ENCODE peak calls at places on chromosomes 1 and 21, in ten cellular contexts. One of them, this sample, is unnamed.

GRCh38 chr1:60547821-60548220 is 474.3 kb upstream of the C1orf87 start:
- DNase-seq in activated effector memory CD4-positive, alpha-beta T cell treated with anti-CD3 and anti-CD28 coated beads, Interleukin-2, amount 50 U/mL, for 16 hours: no peak
- DNase-seq in stomach: peak
- DNase-seq in heart left ventricle: no peak
- DNase-seq in mammary epithelial cell: no peak
- DNase-seq in posterior vena cava: no peak
- DNase-seq in stimulated activated CD8-positive, alpha-beta memory T cell treated with anti-CD3 and anti-CD28 coated beads, Interleukin-4, amount 100 ng/mL, for 1 hour: no peak
- DNase-seq in NCI-H2029: peak
- DNase-seq in HCT116: no peak
- DNase-seq in HCEC 1CT: no peak
- DNase-seq in this sample: no peak

GRCh38 chr1:83815348-83815747 is 183.6 kb downstream of the TTLL7 start:
- DNase-seq in activated effector memory CD4-positive, alpha-beta T cell treated with anti-CD3 and anti-CD28 coated beads, Interleukin-2, amount 50 U/mL, for 16 hours: no peak
- DNase-seq in stomach: no peak
- DNase-seq in heart left ventricle: no peak
- DNase-seq in mammary epithelial cell: no peak
- DNase-seq in posterior vena cava: no peak
- DNase-seq in stimulated activated CD8-positive, alpha-beta memory T cell treated with anti-CD3 and anti-CD28 coated beads, Interleukin-4, amount 100 ng/mL, for 1 hour: no peak
- DNase-seq in NCI-H2029: no peak
- DNase-seq in HCT116: no peak
- DNase-seq in HCEC 1CT: no peak
- DNase-seq in this sample: peak

GRCh38 chr21:34498623-34499022 is 13.4 kb downstream of the KCNE1 start:
- DNase-seq in activated effector memory CD4-positive, alpha-beta T cell treated with anti-CD3 and anti-CD28 coated beads, Interleukin-2, amount 50 U/mL, for 16 hours: no peak
- DNase-seq in stomach: no peak
- DNase-seq in heart left ventricle: no peak
- DNase-seq in mammary epithelial cell: peak
- DNase-seq in posterior vena cava: no peak
- DNase-seq in stimulated activated CD8-positive, alpha-beta memory T cell treated with anti-CD3 and anti-CD28 coated beads, Interleukin-4, amount 100 ng/mL, for 1 hour: no peak
- DNase-seq in NCI-H2029: peak
- DNase-seq in HCT116: no peak
- DNase-seq in HCEC 1CT: peak
- DNase-seq in this sample: no peak

GRCh38 chr1:21022279-21023040 is 154.2 kb downstream of the EIF4G3 start:
- DNase-seq in activated effector memory CD4-positive, alpha-beta T cell treated with anti-CD3 and anti-CD28 coated beads, Interleukin-2, amount 50 U/mL, for 16 hours: no peak
- DNase-seq in stomach: peak
- DNase-seq in heart left ventricle: peak
- DNase-seq in mammary epithelial cell: peak
- DNase-seq in posterior vena cava: no peak
- DNase-seq in stimulated activated CD8-positive, alpha-beta memory T cell treated with anti-CD3 and anti-CD28 coated beads, Interleukin-4, amount 100 ng/mL, for 1 hour: peak
- DNase-seq in NCI-H2029: peak
- DNase-seq in HCT116: peak
- DNase-seq in HCEC 1CT: peak
- DNase-seq in this sample: peak

GRCh38 chr1:209805875-209806760 is at the start of gene IRF6:
- DNase-seq in activated effector memory CD4-positive, alpha-beta T cell treated with anti-CD3 and anti-CD28 coated beads, Interleukin-2, amount 50 U/mL, for 16 hours: peak
- DNase-seq in stomach: peak
- DNase-seq in heart left ventricle: peak
- DNase-seq in mammary epithelial cell: peak
- DNase-seq in posterior vena cava: peak
- DNase-seq in stimulated activated CD8-positive, alpha-beta memory T cell treated with anti-CD3 and anti-CD28 coated beads, Interleukin-4, amount 100 ng/mL, for 1 hour: peak
- DNase-seq in NCI-H2029: peak
- DNase-seq in HCT116: peak
- DNase-seq in HCEC 1CT: no peak
- DNase-seq in this sample: no peak

GRCh38 chr1:226309398-226310122 is 596 bp upstream of the LIN9 start:
- DNase-seq in activated effector memory CD4-positive, alpha-beta T cell treated with anti-CD3 and anti-CD28 coated beads, Interleukin-2, amount 50 U/mL, for 16 hours: no peak
- DNase-seq in stomach: no peak
- DNase-seq in heart left ventricle: peak
- DNase-seq in mammary epithelial cell: no peak
- DNase-seq in posterior vena cava: peak
- DNase-seq in stimulated activated CD8-positive, alpha-beta memory T cell treated with anti-CD3 and anti-CD28 coated beads, Interleukin-4, amount 100 ng/mL, for 1 hour: no peak
- DNase-seq in NCI-H2029: no peak
- DNase-seq in HCT116: no peak
- DNase-seq in HCEC 1CT: no peak
- DNase-seq in this sample: no peak

GRCh38 chr1:7300893-7301292 is 470.2 kb upstream of the VAMP3 start:
- DNase-seq in activated effector memory CD4-positive, alpha-beta T cell treated with anti-CD3 and anti-CD28 coated beads, Interleukin-2, amount 50 U/mL, for 16 hours: no peak
- DNase-seq in stomach: no peak
- DNase-seq in heart left ventricle: no peak
- DNase-seq in mammary epithelial cell: peak
- DNase-seq in posterior vena cava: no peak
- DNase-seq in stimulated activated CD8-positive, alpha-beta memory T cell treated with anti-CD3 and anti-CD28 coated beads, Interleukin-4, amount 100 ng/mL, for 1 hour: no peak
- DNase-seq in NCI-H2029: no peak
- DNase-seq in HCT116: peak
- DNase-seq in HCEC 1CT: peak
- DNase-seq in this sample: no peak

GRCh38 chr1:46131727-46132528 is 501 bp downstream of the PIK3R3 start:
- DNase-seq in activated effector memory CD4-positive, alpha-beta T cell treated with anti-CD3 and anti-CD28 coated beads, Interleukin-2, amount 50 U/mL, for 16 hours: peak
- DNase-seq in stomach: peak
- DNase-seq in heart left ventricle: peak
- DNase-seq in mammary epithelial cell: peak
- DNase-seq in posterior vena cava: no peak
- DNase-seq in stimulated activated CD8-positive, alpha-beta memory T cell treated with anti-CD3 and anti-CD28 coated beads, Interleukin-4, amount 100 ng/mL, for 1 hour: no peak
- DNase-seq in NCI-H2029: peak
- DNase-seq in HCT116: no peak
- DNase-seq in HCEC 1CT: peak
- DNase-seq in this sample: no peak

GRCh38 chr1:76239470-76239918 is 164.9 kb downstream of the ST6GALNAC3 start:
- DNase-seq in activated effector memory CD4-positive, alpha-beta T cell treated with anti-CD3 and anti-CD28 coated beads, Interleukin-2, amount 50 U/mL, for 16 hours: no peak
- DNase-seq in stomach: no peak
- DNase-seq in heart left ventricle: no peak
- DNase-seq in mammary epithelial cell: no peak
- DNase-seq in posterior vena cava: no peak
- DNase-seq in stimulated activated CD8-positive, alpha-beta memory T cell treated with anti-CD3 and anti-CD28 coated beads, Interleukin-4, amount 100 ng/mL, for 1 hour: no peak
- DNase-seq in NCI-H2029: no peak
- DNase-seq in HCT116: no peak
- DNase-seq in HCEC 1CT: no peak
- DNase-seq in this sample: no peak

GRCh38 chr1:223363057-223363855 is 720 bp downstream of the SUSD4 start:
- DNase-seq in activated effector memory CD4-positive, alpha-beta T cell treated with anti-CD3 and anti-CD28 coated beads, Interleukin-2, amount 50 U/mL, for 16 hours: peak
- DNase-seq in stomach: no peak
- DNase-seq in heart left ventricle: peak
- DNase-seq in mammary epithelial cell: no peak
- DNase-seq in posterior vena cava: no peak
- DNase-seq in stimulated activated CD8-positive, alpha-beta memory T cell treated with anti-CD3 and anti-CD28 coated beads, Interleukin-4, amount 100 ng/mL, for 1 hour: no peak
- DNase-seq in NCI-H2029: no peak
- DNase-seq in HCT116: no peak
- DNase-seq in HCEC 1CT: no peak
- DNase-seq in this sample: no peak

GRCh38 chr1:26476958-26477357 is 4.7 kb downstream of the HMGN2 start:
- DNase-seq in activated effector memory CD4-positive, alpha-beta T cell treated with anti-CD3 and anti-CD28 coated beads, Interleukin-2, amount 50 U/mL, for 16 hours: no peak
- DNase-seq in stomach: no peak
- DNase-seq in heart left ventricle: no peak
- DNase-seq in mammary epithelial cell: no peak
- DNase-seq in posterior vena cava: no peak
- DNase-seq in stimulated activated CD8-positive, alpha-beta memory T cell treated with anti-CD3 and anti-CD28 coated beads, Interleukin-4, amount 100 ng/mL, for 1 hour: no peak
- DNase-seq in NCI-H2029: no peak
- DNase-seq in HCT116: no peak
- DNase-seq in HCEC 1CT: no peak
- DNase-seq in this sample: no peak

GRCh38 chr1:95186149-95186548 is 47.9 kb upstream of the RWDD3 start:
- DNase-seq in activated effector memory CD4-positive, alpha-beta T cell treated with anti-CD3 and anti-CD28 coated beads, Interleukin-2, amount 50 U/mL, for 16 hours: no peak
- DNase-seq in stomach: no peak
- DNase-seq in heart left ventricle: no peak
- DNase-seq in mammary epithelial cell: no peak
- DNase-seq in posterior vena cava: no peak
- DNase-seq in stimulated activated CD8-positive, alpha-beta memory T cell treated with anti-CD3 and anti-CD28 coated beads, Interleukin-4, amount 100 ng/mL, for 1 hour: no peak
- DNase-seq in NCI-H2029: no peak
- DNase-seq in HCT116: no peak
- DNase-seq in HCEC 1CT: no peak
- DNase-seq in this sample: no peak

GRCh38 chr1:21254335-21254951 is 35.8 kb downstream of the ECE1 start:
- DNase-seq in activated effector memory CD4-positive, alpha-beta T cell treated with anti-CD3 and anti-CD28 coated beads, Interleukin-2, amount 50 U/mL, for 16 hours: no peak
- DNase-seq in stomach: no peak
- DNase-seq in heart left ventricle: peak
- DNase-seq in mammary epithelial cell: no peak
- DNase-seq in posterior vena cava: peak
- DNase-seq in stimulated activated CD8-positive, alpha-beta memory T cell treated with anti-CD3 and anti-CD28 coated beads, Interleukin-4, amount 100 ng/mL, for 1 hour: no peak
- DNase-seq in NCI-H2029: no peak
- DNase-seq in HCT116: no peak
- DNase-seq in HCEC 1CT: no peak
- DNase-seq in this sample: no peak

GRCh38 chr1:87449348-87449963 is 120.8 kb downstream of the LMO4 start:
- DNase-seq in activated effector memory CD4-positive, alpha-beta T cell treated with anti-CD3 and anti-CD28 coated beads, Interleukin-2, amount 50 U/mL, for 16 hours: peak
- DNase-seq in stomach: peak
- DNase-seq in heart left ventricle: peak
- DNase-seq in mammary epithelial cell: peak
- DNase-seq in posterior vena cava: no peak
- DNase-seq in stimulated activated CD8-positive, alpha-beta memory T cell treated with anti-CD3 and anti-CD28 coated beads, Interleukin-4, amount 100 ng/mL, for 1 hour: no peak
- DNase-seq in NCI-H2029: peak
- DNase-seq in HCT116: no peak
- DNase-seq in HCEC 1CT: no peak
- DNase-seq in this sample: no peak

GRCh38 chr1:151542710-151543129 is 2.6 kb downstream of the TUFT1 start:
- DNase-seq in activated effector memory CD4-positive, alpha-beta T cell treated with anti-CD3 and anti-CD28 coated beads, Interleukin-2, amount 50 U/mL, for 16 hours: peak
- DNase-seq in stomach: no peak
- DNase-seq in heart left ventricle: no peak
- DNase-seq in mammary epithelial cell: peak
- DNase-seq in posterior vena cava: no peak
- DNase-seq in stimulated activated CD8-positive, alpha-beta memory T cell treated with anti-CD3 and anti-CD28 coated beads, Interleukin-4, amount 100 ng/mL, for 1 hour: no peak
- DNase-seq in NCI-H2029: peak
- DNase-seq in HCT116: no peak
- DNase-seq in HCEC 1CT: peak
- DNase-seq in this sample: peak

GRCh38 chr1:160104520-160104885 is 6.1 kb upstream of the IGSF8 start:
- DNase-seq in activated effector memory CD4-positive, alpha-beta T cell treated with anti-CD3 and anti-CD28 coated beads, Interleukin-2, amount 50 U/mL, for 16 hours: no peak
- DNase-seq in stomach: no peak
- DNase-seq in heart left ventricle: no peak
- DNase-seq in mammary epithelial cell: no peak
- DNase-seq in posterior vena cava: no peak
- DNase-seq in stimulated activated CD8-positive, alpha-beta memory T cell treated with anti-CD3 and anti-CD28 coated beads, Interleukin-4, amount 100 ng/mL, for 1 hour: no peak
- DNase-seq in NCI-H2029: no peak
- DNase-seq in HCT116: no peak
- DNase-seq in HCEC 1CT: no peak
- DNase-seq in this sample: no peak

GRCh38 chr1:34009340-34009975 is 145.6 kb downstream of the HMGB4 start:
- DNase-seq in activated effector memory CD4-positive, alpha-beta T cell treated with anti-CD3 and anti-CD28 coated beads, Interleukin-2, amount 50 U/mL, for 16 hours: no peak
- DNase-seq in stomach: no peak
- DNase-seq in heart left ventricle: no peak
- DNase-seq in mammary epithelial cell: no peak
- DNase-seq in posterior vena cava: no peak
- DNase-seq in stimulated activated CD8-positive, alpha-beta memory T cell treated with anti-CD3 and anti-CD28 coated beads, Interleukin-4, amount 100 ng/mL, for 1 hour: no peak
- DNase-seq in NCI-H2029: no peak
- DNase-seq in HCT116: no peak
- DNase-seq in HCEC 1CT: no peak
- DNase-seq in this sample: no peak

GRCh38 chr1:159925713-159926066 is 383 bp upstream of the TAGLN2 start:
- DNase-seq in activated effector memory CD4-positive, alpha-beta T cell treated with anti-CD3 and anti-CD28 coated beads, Interleukin-2, amount 50 U/mL, for 16 hours: no peak
- DNase-seq in stomach: no peak
- DNase-seq in heart left ventricle: no peak
- DNase-seq in mammary epithelial cell: peak
- DNase-seq in posterior vena cava: no peak
- DNase-seq in stimulated activated CD8-positive, alpha-beta memory T cell treated with anti-CD3 and anti-CD28 coated beads, Interleukin-4, amount 100 ng/mL, for 1 hour: no peak
- DNase-seq in NCI-H2029: no peak
- DNase-seq in HCT116: no peak
- DNase-seq in HCEC 1CT: peak
- DNase-seq in this sample: no peak

GRCh38 chr1:17488977-17489739 is 49.7 kb upstream of the RCC2 start:
- DNase-seq in activated effector memory CD4-positive, alpha-beta T cell treated with anti-CD3 and anti-CD28 coated beads, Interleukin-2, amount 50 U/mL, for 16 hours: no peak
- DNase-seq in stomach: no peak
- DNase-seq in heart left ventricle: no peak
- DNase-seq in mammary epithelial cell: no peak
- DNase-seq in posterior vena cava: no peak
- DNase-seq in stimulated activated CD8-positive, alpha-beta memory T cell treated with anti-CD3 and anti-CD28 coated beads, Interleukin-4, amount 100 ng/mL, for 1 hour: no peak
- DNase-seq in NCI-H2029: no peak
- DNase-seq in HCT116: no peak
- DNase-seq in HCEC 1CT: peak
- DNase-seq in this sample: peak

This sample was measured in GM04504.